ENCODE peak calls at places on chromosomes 1 and 21, in five cellular contexts. One of them, this sample, is unnamed.

GRCh38 chr1:27724961-27725373 is 794 bp upstream of the FAM76A start:
- DNase-seq in NT2/D1: peak; percentile 38
- DNase-seq in HTR-8/SVneo: no peak
- DNase-seq in activated T-cell treated with anti-CD3 and anti-CD28 coated beads for 1 hour: no peak
- DNase-seq in CD8-positive, alpha-beta memory T cell: no peak
- DNase-seq in this sample: peak; percentile 91

GRCh38 chr1:40143891-40144575 is 17.2 kb upstream of the RLF start:
- DNase-seq in NT2/D1: peak; percentile 87
- DNase-seq in HTR-8/SVneo: peak; percentile 50
- DNase-seq in activated T-cell treated with anti-CD3 and anti-CD28 coated beads for 1 hour: peak; percentile 21
- DNase-seq in CD8-positive, alpha-beta memory T cell: peak; percentile 44
- DNase-seq in this sample: peak; percentile 89

GRCh38 chr1:155029513-155030242 is 3.9 kb downstream of the DCST2 start:
- DNase-seq in NT2/D1: no peak
- DNase-seq in HTR-8/SVneo: no peak
- DNase-seq in activated T-cell treated with anti-CD3 and anti-CD28 coated beads for 1 hour: no peak
- DNase-seq in CD8-positive, alpha-beta memory T cell: no peak
- DNase-seq in this sample: no peak

GRCh38 chr1:39656416-39656815 is 15.5 kb downstream of the NT5C1A start:
- DNase-seq in NT2/D1: no peak
- DNase-seq in HTR-8/SVneo: no peak
- DNase-seq in activated T-cell treated with anti-CD3 and anti-CD28 coated beads for 1 hour: no peak
- DNase-seq in CD8-positive, alpha-beta memory T cell: no peak
- DNase-seq in this sample: no peak

GRCh38 chr1:90706437-90707362 is 10.4 kb downstream of the BARHL2 start:
- DNase-seq in NT2/D1: no peak
- DNase-seq in HTR-8/SVneo: no peak
- DNase-seq in activated T-cell treated with anti-CD3 and anti-CD28 coated beads for 1 hour: no peak
- DNase-seq in CD8-positive, alpha-beta memory T cell: no peak
- DNase-seq in this sample: peak; percentile 90

GRCh38 chr1:99756598-99756997 is 9.8 kb downstream of the FRRS1 start:
- DNase-seq in NT2/D1: no peak
- DNase-seq in HTR-8/SVneo: no peak
- DNase-seq in activated T-cell treated with anti-CD3 and anti-CD28 coated beads for 1 hour: no peak
- DNase-seq in CD8-positive, alpha-beta memory T cell: no peak
- DNase-seq in this sample: no peak

GRCh38 chr1:244836135-244836521 is 670 bp downstream of the COX20 start:
- DNase-seq in NT2/D1: no peak
- DNase-seq in HTR-8/SVneo: peak; percentile 35
- DNase-seq in activated T-cell treated with anti-CD3 and anti-CD28 coated beads for 1 hour: no peak
- DNase-seq in CD8-positive, alpha-beta memory T cell: no peak
- DNase-seq in this sample: peak; percentile 67

GRCh38 chr1:67793562-67793961 is 39.7 kb downstream of the GNG12 start:
- DNase-seq in NT2/D1: no peak
- DNase-seq in HTR-8/SVneo: no peak
- DNase-seq in activated T-cell treated with anti-CD3 and anti-CD28 coated beads for 1 hour: no peak
- DNase-seq in CD8-positive, alpha-beta memory T cell: no peak
- DNase-seq in this sample: no peak

GRCh38 chr1:26970810-26971209 is 10.5 kb upstream of the KDF1 start:
- DNase-seq in NT2/D1: no peak
- DNase-seq in HTR-8/SVneo: no peak
- DNase-seq in activated T-cell treated with anti-CD3 and anti-CD28 coated beads for 1 hour: no peak
- DNase-seq in CD8-positive, alpha-beta memory T cell: no peak
- DNase-seq in this sample: peak; percentile 64

GRCh38 chr21:26939532-26940181 is 27.2 kb downstream of the ADAMTS5 start:
- DNase-seq in NT2/D1: no peak
- DNase-seq in HTR-8/SVneo: no peak
- DNase-seq in activated T-cell treated with anti-CD3 and anti-CD28 coated beads for 1 hour: no peak
- DNase-seq in CD8-positive, alpha-beta memory T cell: no peak
- DNase-seq in this sample: peak; percentile 46

GRCh38 chr21:26127073-26127814 is 43.3 kb downstream of the APP start:
- DNase-seq in NT2/D1: no peak
- DNase-seq in HTR-8/SVneo: no peak
- DNase-seq in activated T-cell treated with anti-CD3 and anti-CD28 coated beads for 1 hour: no peak
- DNase-seq in CD8-positive, alpha-beta memory T cell: no peak
- DNase-seq in this sample: no peak

GRCh38 chr1:22786101-22786500 is 75.5 kb downstream of the EPHB2 start:
- DNase-seq in NT2/D1: no peak
- DNase-seq in HTR-8/SVneo: no peak
- DNase-seq in activated T-cell treated with anti-CD3 and anti-CD28 coated beads for 1 hour: no peak
- DNase-seq in CD8-positive, alpha-beta memory T cell: no peak
- DNase-seq in this sample: no peak

GRCh38 chr1:200526709-200527612 is 93.6 kb downstream of the KIF14 start:
- DNase-seq in NT2/D1: no peak
- DNase-seq in HTR-8/SVneo: no peak
- DNase-seq in activated T-cell treated with anti-CD3 and anti-CD28 coated beads for 1 hour: no peak
- DNase-seq in CD8-positive, alpha-beta memory T cell: no peak
- DNase-seq in this sample: no peak

GRCh38 chr1:215022204-215022603 is 60.3 kb upstream of the KCNK2 start:
- DNase-seq in NT2/D1: no peak
- DNase-seq in HTR-8/SVneo: no peak
- DNase-seq in activated T-cell treated with anti-CD3 and anti-CD28 coated beads for 1 hour: no peak
- DNase-seq in CD8-positive, alpha-beta memory T cell: no peak
- DNase-seq in this sample: no peak

GRCh38 chr1:45543599-45544417 is 6.8 kb upstream of the AKR1A1 start:
- DNase-seq in NT2/D1: no peak
- DNase-seq in HTR-8/SVneo: no peak
- DNase-seq in activated T-cell treated with anti-CD3 and anti-CD28 coated beads for 1 hour: peak; percentile 48
- DNase-seq in CD8-positive, alpha-beta memory T cell: peak; percentile 74
- DNase-seq in this sample: no peak

GRCh38 chr1:181858135-181858534 is 203.4 kb downstream of the ZNF648 start:
- DNase-seq in NT2/D1: no peak
- DNase-seq in HTR-8/SVneo: no peak
- DNase-seq in activated T-cell treated with anti-CD3 and anti-CD28 coated beads for 1 hour: no peak
- DNase-seq in CD8-positive, alpha-beta memory T cell: no peak
- DNase-seq in this sample: no peak

GRCh38 chr1:110243581-110243980 is 33.5 kb downstream of the KCNC4 start:
- DNase-seq in NT2/D1: no peak
- DNase-seq in HTR-8/SVneo: no peak
- DNase-seq in activated T-cell treated with anti-CD3 and anti-CD28 coated beads for 1 hour: no peak
- DNase-seq in CD8-positive, alpha-beta memory T cell: no peak
- DNase-seq in this sample: peak; percentile 63

GRCh38 chr1:240234477-240235225 is 143.0 kb downstream of the FMN2 start:
- DNase-seq in NT2/D1: no peak
- DNase-seq in HTR-8/SVneo: no peak
- DNase-seq in activated T-cell treated with anti-CD3 and anti-CD28 coated beads for 1 hour: no peak
- DNase-seq in CD8-positive, alpha-beta memory T cell: no peak
- DNase-seq in this sample: no peak

GRCh38 chr21:46295996-46296752 is 10.0 kb downstream of the YBEY start:
- DNase-seq in NT2/D1: no peak
- DNase-seq in HTR-8/SVneo: no peak
- DNase-seq in activated T-cell treated with anti-CD3 and anti-CD28 coated beads for 1 hour: peak; percentile 24
- DNase-seq in CD8-positive, alpha-beta memory T cell: no peak
- DNase-seq in this sample: peak; percentile 30

GRCh38 chr1:171137580-171137979 is 46.9 kb downstream of the FMO3 start:
- DNase-seq in NT2/D1: no peak
- DNase-seq in HTR-8/SVneo: no peak
- DNase-seq in activated T-cell treated with anti-CD3 and anti-CD28 coated beads for 1 hour: no peak
- DNase-seq in CD8-positive, alpha-beta memory T cell: no peak
- DNase-seq in this sample: peak; percentile 60

GRCh38 chr1:162498442-162498785 is 796 bp downstream of the UHMK1 start:
- DNase-seq in NT2/D1: no peak
- DNase-seq in HTR-8/SVneo: no peak
- DNase-seq in activated T-cell treated with anti-CD3 and anti-CD28 coated beads for 1 hour: no peak
- DNase-seq in CD8-positive, alpha-beta memory T cell: no peak
- DNase-seq in this sample: no peak